ENCODE peak calls at places on chromosomes 13 and 19, in ten cellular contexts. P is body of pancreas; O is CD8-positive, alpha-beta T cell; L is HEK293T; Y is nucleus accumbens; K is activated naive CD4-positive, alpha-beta T cell treated with anti-CD3 and anti-CD28 coated beads for 36 hours; A is amniotic stem cell; F is renal cortical epithelial cell; C is A549; Z is glutamatergic neuron. J is an unnamed sample.

GRCh38 chr13:45674908-45675307 is 27.2 kb upstream of the CBY2 start:
- DNase-seq in C (no peak), O (no peak), Y (no peak), Z (no peak), P (peak; percentile 20), F (peak; percentile 96), L (no peak), A (peak; percentile 38), K (no peak), J (peak; percentile 60)

GRCh38 chr19:42089772-42090171 is 13.8 kb downstream of the ZNF574 start:
- DNase-seq in P (no peak), C (no peak), A (no peak), K (no peak), Z (no peak), L (no peak), F (no peak), Y (no peak), O (no peak), J (no peak)

GRCh38 chr19:42397315-42398166 is 7.4 kb upstream of the CNFN start:
- DNase-seq in Y (no peak), P (no peak), K (no peak), A (no peak), F (no peak), L (no peak), O (no peak), Z (no peak), C (peak; percentile 44), J (no peak)

GRCh38 chr13:76882431-76882830 is 3.8 kb downstream of the KCTD12 start:
- DNase-seq in Y (no peak), L (no peak), C (no peak), A (no peak), Z (no peak), P (no peak), K (no peak), O (no peak), F (no peak), J (no peak)

GRCh38 chr19:29666634-29667389 is 1.6 kb downstream of the PLEKHF1 start:
- DNase-seq in O (no peak), A (peak; percentile 46), Z (no peak), F (peak; percentile 42), P (peak; percentile 47), C (no peak), K (peak; percentile 50), Y (no peak), L (no peak), J (no peak)

GRCh38 chr13:107124129-107124718 is 556.3 kb upstream of the ARGLU1 start:
- DNase-seq in K (no peak), F (peak; percentile 32), O (no peak), L (no peak), A (no peak), Z (no peak), C (peak; percentile 0), P (no peak), Y (no peak), J (no peak)

GRCh38 chr13:94058821-94059360 is 420.6 kb downstream of the DCT start:
- DNase-seq in C (no peak), O (no peak), L (no peak), F (peak; percentile 78), Y (no peak), A (no peak), K (no peak), P (no peak), Z (no peak), J (no peak)

GRCh38 chr13:21338651-21339278 is 120.3 kb downstream of the ZDHHC20 start:
- DNase-seq in P (no peak), Y (no peak), Z (no peak), C (no peak), O (no peak), F (no peak), K (no peak), L (no peak), A (no peak), J (no peak)

GRCh38 chr13:30997697-30998547 is 65.5 kb downstream of the TEX26 start:
- DNase-seq in L (no peak), K (no peak), P (no peak), F (no peak), C (no peak), O (no peak), A (no peak), Y (no peak), Z (no peak), J (no peak)

GRCh38 chr19:35729763-35730162 is 12.0 kb downstream of the KMT2B start:
- DNase-seq in F (no peak), K (no peak), O (no peak), A (no peak), Z (no peak), P (no peak), C (no peak), L (no peak), Y (no peak), J (no peak)

GRCh38 chr19:10137751-10138682 is 18.3 kb upstream of the EIF3G start:
- DNase-seq in L (no peak), Y (no peak), C (no peak), K (no peak), Z (no peak), O (no peak), P (no peak), F (no peak), A (no peak), J (no peak)

GRCh38 chr19:17404621-17405249 is 695 bp downstream of the BST2 start:
- DNase-seq in Y (no peak), A (no peak), C (no peak), F (no peak), P (no peak), Z (no peak), L (no peak), K (peak; percentile 41), O (no peak), J (no peak)

GRCh38 chr19:55146078-55146647 is 2.8 kb downstream of the TNNT1 start:
- DNase-seq in F (no peak), Z (no peak), K (no peak), C (peak; percentile 85), Y (no peak), O (no peak), P (no peak), L (peak; percentile 75), A (no peak), J (no peak)

GRCh38 chr19:50419580-50420035 is 870 bp downstream of the SPIB start:
- DNase-seq in Z (no peak), P (no peak), A (no peak), Y (no peak), F (no peak), K (no peak), L (no peak), O (no peak), C (no peak), J (no peak)

GRCh38 chr19:3115411-3115810 is 20.4 kb upstream of the GNA15 start:
- DNase-seq in F (no peak), L (no peak), O (no peak), C (no peak), K (no peak), A (no peak), P (no peak), Z (no peak), Y (no peak), J (no peak)

GRCh38 chr13:51629711-51630575 is 45.7 kb downstream of the WDFY2 start:
- DNase-seq in O (no peak), C (no peak), L (no peak), Y (no peak), Z (no peak), F (no peak), K (no peak), P (no peak), A (peak; percentile 9), J (no peak)

GRCh38 chr19:51784922-51785690 is 9.9 kb upstream of the FPR3 start:
- DNase-seq in O (no peak), A (no peak), Y (no peak), L (no peak), P (peak; percentile 19), C (no peak), Z (no peak), K (peak; percentile 85), F (no peak), J (peak; percentile 23)

GRCh38 chr13:73387318-73387717 is 328.5 kb downstream of the KLF5 start:
- DNase-seq in A (no peak), Z (no peak), C (no peak), F (no peak), O (no peak), L (no peak), P (no peak), K (no peak), Y (no peak), J (no peak)

GRCh38 chr13:99984463-99985242 is 3.1 kb downstream of the ZIC2 start:
- DNase-seq in A (no peak), P (no peak), L (no peak), Z (peak; percentile 35), K (no peak), F (no peak), Y (no peak), C (peak; percentile 40), O (no peak), J (no peak)

GRCh38 chr13:76980075-76980718 is 11.7 kb upstream of the CLN5 start:
- DNase-seq in F (no peak), P (peak; percentile 74), L (peak; percentile 100), A (peak; percentile 46), Z (peak; percentile 96), K (peak; percentile 85), Y (peak; percentile 9), C (peak; percentile 59), O (peak; percentile 72), J (no peak)

GRCh38 chr13:21999666-22000065 is 328.8 kb downstream of the FGF9 start:
- DNase-seq in O (no peak), Z (no peak), F (no peak), L (no peak), K (no peak), A (no peak), P (no peak), Y (no peak), C (no peak), J (no peak)

GRCh38 chr13:59176775-59177174 is 987.0 kb downstream of the DIAPH3 start:
- DNase-seq in F (no peak), Z (no peak), P (no peak), L (peak; percentile 12), A (no peak), Y (no peak), O (no peak), C (peak; percentile 5), K (no peak), J (no peak)

GRCh38 chr13:75803175-75803611 is 167.1 kb downstream of the LMO7 start:
- DNase-seq in P (peak; percentile 54), L (no peak), F (no peak), O (no peak), K (peak; percentile 44), A (no peak), Y (no peak), C (no peak), Z (no peak), J (no peak)

GRCh38 chr19:1230585-1231489 is 7.0 kb downstream of the CBARP start:
- DNase-seq in O (no peak), C (no peak), Y (no peak), K (no peak), P (no peak), A (no peak), L (no peak), Z (no peak), F (no peak), J (no peak)

GRCh38 chr19:35031072-35031881 is 1.0 kb downstream of the SCN1B start:
- DNase-seq in F (no peak), A (peak; percentile 12), C (no peak), O (no peak), K (no peak), Y (no peak), L (peak; percentile 48), Z (peak; percentile 61), P (no peak), J (no peak)

GRCh38 chr19:3451451-3451866 is 28.9 kb downstream of the SMIM24 start:
- DNase-seq in L (no peak), Y (no peak), O (no peak), F (no peak), A (no peak), K (no peak), C (peak; percentile 76), Z (no peak), P (no peak), J (no peak)

GRCh38 chr19:7142771-7143170 is 73.3 kb downstream of the ZNF557 start:
- DNase-seq in A (no peak), Z (no peak), O (no peak), P (no peak), K (no peak), C (no peak), Y (no peak), F (no peak), L (no peak), J (no peak)

GRCh38 chr13:19604306-19604705 is 29.2 kb upstream of the MPHOSPH8 start:
- DNase-seq in L (no peak), A (no peak), F (no peak), C (peak; percentile 35), P (no peak), Z (no peak), K (no peak), Y (no peak), O (no peak), J (no peak)

J was measured in AG09319.